ENCODE peak calls at places on chromosomes 7 and 10, in nine cellular contexts. I is activated naive CD4-positive, alpha-beta T cell; T is lower leg skin; W is effector memory CD4-positive, alpha-beta T cell; L is kidney epithelial cell; O is NAMALWA; R is Right ventricle myocardium superior; M is neural crest cell; P is fibroblast of mammary gland. Z is an unnamed sample.

GRCh38 chr10:69220041-69220451 is at the start of gene HKDC1:
- DNase-seq in I (no peak), T (no peak), W (no peak), L (peak), O (no peak), R (no peak), M (no peak), P (no peak), Z (no peak)

GRCh38 chr10:44479306-44479705 is 94.4 kb upstream of the CXCL12 start:
- DNase-seq in I (no peak), T (no peak), W (no peak), L (no peak), O (no peak), R (no peak), M (no peak), P (peak), Z (no peak)

GRCh38 chr10:129658673-129659072 is 191.6 kb downstream of the MGMT start:
- DNase-seq in I (no peak), T (no peak), W (no peak), L (no peak), O (peak), R (no peak), M (no peak), P (no peak), Z (peak)

GRCh38 chr7:25117226-25118047 is 7.6 kb downstream of the CYCS start:
- DNase-seq in I (no peak), T (no peak), W (no peak), L (no peak), O (peak), R (no peak), M (no peak), P (no peak), Z (peak)

GRCh38 chr7:49718755-49719154 is 54.7 kb upstream of the VWC2 start:
- DNase-seq in I (no peak), T (no peak), W (no peak), L (no peak), O (no peak), R (no peak), M (no peak), P (peak), Z (no peak)

GRCh38 chr10:95290801-95291633 is at the start of gene PDLIM1:
- DNase-seq in I (no peak), T (peak), W (no peak), L (no peak), O (peak), R (peak), M (peak), P (no peak), Z (peak)

GRCh38 chr7:135283959-135284638 is 50.5 kb downstream of the STRA8 start:
- DNase-seq in I (no peak), T (no peak), W (no peak), L (no peak), O (no peak), R (no peak), M (no peak), P (no peak), Z (no peak)

GRCh38 chr10:98478430-98479222 is 31.9 kb upstream of the HPS1 start:
- DNase-seq in I (no peak), T (no peak), W (no peak), L (no peak), O (no peak), R (no peak), M (no peak), P (peak), Z (no peak)

GRCh38 chr10:90179696-90180407 is 478.5 kb downstream of the KIF20B start:
- DNase-seq in I (no peak), T (no peak), W (no peak), L (peak), O (no peak), R (peak), M (no peak), P (peak), Z (no peak)

GRCh38 chr7:122764902-122765301 is 62.2 kb upstream of the RNF148 start:
- DNase-seq in I (no peak), T (no peak), W (no peak), L (no peak), O (no peak), R (no peak), M (no peak), P (no peak), Z (no peak)

GRCh38 chr7:112788778-112789343 is 1.3 kb downstream of the TMEM168 start:
- DNase-seq in I (no peak), T (no peak), W (no peak), L (no peak), O (no peak), R (no peak), M (no peak), P (no peak), Z (no peak)

GRCh38 chr10:124212702-124213101 is 119.3 kb upstream of the CHST15 start:
- DNase-seq in I (no peak), T (no peak), W (no peak), L (no peak), O (no peak), R (no peak), M (no peak), P (no peak), Z (no peak)

GRCh38 chr10:22684707-22685106 is 29.7 kb downstream of the PIP4K2A start:
- DNase-seq in I (no peak), T (no peak), W (no peak), L (no peak), O (peak), R (no peak), M (no peak), P (peak), Z (no peak)

GRCh38 chr10:71658349-71658745 is 61.2 kb downstream of the C10orf105 start:
- DNase-seq in I (no peak), T (no peak), W (no peak), L (no peak), O (no peak), R (no peak), M (no peak), P (no peak), Z (no peak)

Z was measured in OCI-LY7.